ENCODE peak calls at places on chromosomes 5 and 9, in ten cellular contexts. U is mammary epithelial cell; Z is DND-41; O is PC-9; T is CD4-positive, alpha-beta T cell; M is A549; W is A673; G is left ventricle myocardium inferior; Y is cardiac muscle cell; J is iPS DF 6.9. Q is an unnamed sample.

GRCh38 chr9:9117866-9118265 is 1318.3 kb upstream of the DMAC1 start:
- DNase-seq in U (no peak), Z (no peak), O (no peak), T (no peak), M (no peak), W (no peak), G (no peak), Y (peak; percentile 67), J (no peak), Q (no peak)

GRCh38 chr5:58318468-58318867 is 141.4 kb downstream of the PLK2 start:
- DNase-seq in U (peak; percentile 29), Z (no peak), O (no peak), T (no peak), M (no peak), W (no peak), G (no peak), Y (no peak), J (no peak), Q (no peak)

GRCh38 chr9:123460091-123460490 is 104.1 kb downstream of the CRB2 start:
- DNase-seq in U (peak; percentile 2), Z (no peak), O (no peak), T (no peak), M (no peak), W (no peak), G (no peak), Y (no peak), J (no peak), Q (no peak)

GRCh38 chr9:91534374-91534773 is 110.7 kb upstream of the NFIL3 start:
- DNase-seq in U (peak; percentile 63), Z (no peak), O (no peak), T (no peak), M (no peak), W (no peak), G (no peak), Y (no peak), J (no peak), Q (no peak)

GRCh38 chr5:33321026-33321425 is 119.7 kb upstream of the TARS1 start:
- DNase-seq in U (peak; percentile 85), Z (no peak), O (peak; percentile 40), T (no peak), M (peak; percentile 23), W (no peak), G (no peak), Y (no peak), J (no peak), Q (no peak)

GRCh38 chr9:113996531-113997001 is 81.5 kb downstream of the AMBP start:
- DNase-seq in U (no peak), Z (no peak), O (no peak), T (no peak), M (no peak), W (no peak), G (no peak), Y (no peak), J (no peak), Q (no peak)

GRCh38 chr5:18281947-18282557 is 647.8 kb downstream of the TAF11L14 start:
- DNase-seq in U (peak; percentile 55), Z (no peak), O (no peak), T (no peak), M (peak; percentile 77), W (peak; percentile 77), G (no peak), Y (peak; percentile 30), J (no peak), Q (peak; percentile 25)

GRCh38 chr5:55570026-55570425 is 35.3 kb upstream of the PLPP1 start:
- DNase-seq in U (no peak), Z (no peak), O (no peak), T (no peak), M (no peak), W (no peak), G (no peak), Y (no peak), J (no peak), Q (peak; percentile 10)

GRCh38 chr9:109409998-109410397 is 88.1 kb downstream of the PTPN3 start:
- DNase-seq in U (no peak), Z (no peak), O (no peak), T (no peak), M (peak; percentile 18), W (no peak), G (no peak), Y (peak; percentile 52), J (peak; percentile 58), Q (peak; percentile 61)

GRCh38 chr5:27402828-27403227 is 364.4 kb upstream of the CDH9 start:
- DNase-seq in U (no peak), Z (no peak), O (no peak), T (no peak), M (no peak), W (no peak), G (no peak), Y (no peak), J (no peak), Q (no peak)

GRCh38 chr9:38087934-38088925 is 19.2 kb upstream of the SHB start:
- DNase-seq in U (peak; percentile 32), Z (peak; percentile 58), O (peak; percentile 49), T (peak; percentile 66), M (peak; percentile 49), W (peak; percentile 50), G (peak; percentile 74), Y (peak; percentile 77), J (no peak), Q (peak; percentile 78)

DNA sequence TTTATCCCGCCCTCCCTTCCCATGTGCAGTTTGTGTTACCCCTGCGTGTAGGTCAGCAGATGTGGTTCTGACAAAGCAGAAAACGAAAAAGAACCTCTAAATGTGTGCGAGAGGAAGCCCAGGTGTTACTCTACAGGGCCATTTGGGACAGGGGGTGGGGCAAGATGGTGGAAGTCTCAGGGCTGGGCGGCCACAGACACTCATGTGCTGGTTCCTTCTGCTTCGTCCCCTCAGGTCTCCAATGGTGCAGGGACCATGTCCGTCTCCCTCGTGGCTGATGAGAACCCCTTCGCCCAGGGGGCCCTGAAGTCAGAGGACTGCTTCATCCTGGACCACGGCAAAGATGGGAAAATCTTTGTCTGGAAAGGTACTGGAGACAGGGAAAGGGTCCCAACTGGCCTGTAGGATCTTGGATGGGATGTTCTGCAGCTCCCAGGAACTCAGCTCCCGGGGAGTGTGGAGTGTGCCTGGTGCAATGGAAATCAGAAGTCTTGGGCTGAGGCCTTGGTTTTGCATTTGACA is 49.0 kb downstream of the GSN start:
- DNase-seq in U (no peak), Z (no peak), O (no peak), T (no peak), M (no peak), W (no peak), G (no peak), Y (no peak), J (no peak), Q (no peak)
- H3K27ac ChIP-seq in U (no peak overlapping the region), Z (no peak overlapping the region), O (no peak overlapping the region), T (no peak overlapping the region), M (peak overlapping the region; percentile 61), W (no peak overlapping the region), G (peak overlapping the region; percentile 95), Y (no peak overlapping the region), J (no peak overlapping the region), Q (no peak overlapping the region)

GRCh38 chr5:172078726-172079345 is 72.4 kb upstream of the FBXW11 start:
- DNase-seq in U (no peak), Z (peak; percentile 60), O (no peak), T (no peak), M (no peak), W (no peak), G (peak; percentile 47), Y (no peak), J (no peak), Q (no peak)

GRCh38 chr5:172086312-172086975 is 80.0 kb upstream of the FBXW11 start:
- DNase-seq in U (no peak), Z (no peak), O (no peak), T (no peak), M (no peak), W (no peak), G (no peak), Y (no peak), J (no peak), Q (no peak)

GRCh38 chr5:172085738-172086137 is 79.3 kb upstream of the FBXW11 start:
- DNase-seq in U (no peak), Z (no peak), O (no peak), T (no peak), M (no peak), W (no peak), G (no peak), Y (no peak), J (no peak), Q (no peak)

GRCh38 chr5:172078027-172078426 is 71.6 kb upstream of the FBXW11 start:
- DNase-seq in U (no peak), Z (no peak), O (no peak), T (no peak), M (no peak), W (no peak), G (no peak), Y (no peak), J (no peak), Q (no peak)

GRCh38 chr5:172082180-172082579 is 75.7 kb upstream of the FBXW11 start:
- DNase-seq in U (no peak), Z (no peak), O (no peak), T (no peak), M (no peak), W (no peak), G (no peak), Y (no peak), J (no peak), Q (no peak)
- H3K27ac ChIP-seq in U (no peak overlapping the region), Z (no peak overlapping the region), O (no peak overlapping the region), T (no peak overlapping the region), M (no peak overlapping the region), W (no peak overlapping the region), G (no peak overlapping the region), Y (no peak overlapping the region), J (no peak overlapping the region), Q (no peak overlapping the region)

GRCh38 chr5:156920861-156921431 is 42.1 kb downstream of the TIMD4 start:
- DNase-seq in U (no peak), Z (no peak), O (no peak), T (no peak), M (no peak), W (no peak), G (no peak), Y (no peak), J (no peak), Q (no peak)
- H3K27ac ChIP-seq in U (no peak overlapping the region), Z (no peak overlapping the region), O (no peak overlapping the region), T (no peak overlapping the region), M (no peak overlapping the region), W (no peak overlapping the region), G (no peak overlapping the region), Y (no peak overlapping the region), J (no peak overlapping the region), Q (no peak overlapping the region)

DNA sequence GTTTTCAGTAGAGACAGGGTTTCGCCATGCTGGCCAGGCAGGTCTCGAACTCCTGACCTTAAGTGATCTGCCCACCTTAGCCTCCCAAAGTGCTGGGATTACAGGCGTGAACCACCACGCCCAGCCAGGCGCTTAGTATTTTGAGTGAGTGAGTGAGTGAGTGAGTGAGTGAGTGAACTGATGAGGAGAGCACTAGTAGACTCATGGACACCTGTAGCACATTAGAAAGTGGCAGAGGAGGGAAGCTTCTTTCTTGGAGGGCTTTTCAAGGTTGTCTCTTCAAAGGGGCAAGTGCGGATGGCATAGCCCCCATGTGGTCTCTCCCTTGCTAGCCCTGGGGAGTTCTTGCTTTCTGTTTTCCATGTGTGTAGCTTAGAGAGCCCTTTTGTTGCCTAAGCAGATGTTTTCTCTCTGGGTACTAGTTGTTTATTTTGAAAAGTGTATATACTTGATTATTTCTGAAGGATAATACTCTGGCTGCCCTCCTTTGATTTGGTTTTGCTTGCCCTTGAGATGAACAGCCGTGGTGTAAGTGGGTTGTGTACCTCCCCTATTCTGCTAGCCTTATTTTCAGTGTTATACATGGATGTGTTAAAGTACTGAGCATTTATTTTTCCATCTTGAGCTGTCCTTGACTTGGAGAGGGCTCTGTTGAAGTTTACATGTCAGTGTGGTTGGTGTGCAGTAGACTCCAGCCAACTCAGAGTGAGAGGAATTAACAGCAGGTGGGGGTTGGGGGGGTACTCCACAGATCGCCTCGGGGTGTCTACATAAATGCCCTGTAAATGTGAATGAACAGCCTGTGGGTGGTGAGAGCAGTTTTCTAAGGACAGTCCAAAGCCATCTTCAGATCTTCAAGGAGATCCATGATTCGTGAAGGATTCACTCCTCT is 35.5 kb downstream of the PRRC2B start:
- DNase-seq in U (no peak), Z (no peak), O (no peak), T (no peak), M (no peak), W (no peak), G (no peak), Y (no peak), J (no peak), Q (no peak)
- H3K27ac ChIP-seq in U (no peak overlapping the region), Z (no peak overlapping the region), O (peak overlapping the region; percentile 7), T (no peak overlapping the region), M (no peak overlapping the region), W (no peak overlapping the region), G (peak overlapping the region; percentile 11), Y (peak overlapping the region; percentile 72), J (no peak overlapping the region), Q (peak overlapping the region; percentile 53)